ENCODE peak calls at places on chromosomes 3 and 15, in four cellular contexts. One of them, this sample, is unnamed.

GRCh38 chr3:149479621-149480325 is 5.3 kb downstream of the TM4SF4 start:
- DNase-seq in GM12878: no peak
- DNase-seq in GM12891: no peak
- DNase-seq in K562: no peak
- DNase-seq in this sample: no peak

GRCh38 chr3:171977860-171978259 is 61.5 kb upstream of the FNDC3B start:
- DNase-seq in GM12878: no peak
- DNase-seq in GM12891: no peak
- DNase-seq in K562: no peak
- DNase-seq in this sample: no peak

GRCh38 chr15:39391230-39391629 is 189.6 kb upstream of the THBS1 start:
- DNase-seq in GM12878: no peak
- DNase-seq in GM12891: no peak
- DNase-seq in K562: no peak
- DNase-seq in this sample: no peak

GRCh38 chr3:20055020-20055775 is 15.0 kb downstream of the KAT2B start:
- DNase-seq in GM12878: no peak
- DNase-seq in GM12891: no peak
- DNase-seq in K562: no peak
- DNase-seq in this sample: no peak

GRCh38 chr3:184785856-184786255 is 26.1 kb upstream of the VPS8 start:
- DNase-seq in GM12878: no peak
- DNase-seq in GM12891: no peak
- DNase-seq in K562: no peak
- DNase-seq in this sample: no peak

GRCh38 chr3:179336345-179336929 is 11.1 kb upstream of the MFN1 start:
- DNase-seq in GM12878: no peak
- DNase-seq in GM12891: no peak
- DNase-seq in K562: no peak
- DNase-seq in this sample: no peak

GRCh38 chr3:138726966-138727365 is 107.8 kb downstream of the PIK3CB start:
- DNase-seq in GM12878: no peak
- DNase-seq in GM12891: no peak
- DNase-seq in K562: no peak
- DNase-seq in this sample: no peak

GRCh38 chr3:175193815-175194518 is 334.8 kb downstream of the NAALADL2 start:
- DNase-seq in GM12878: peak
- DNase-seq in GM12891: no peak
- DNase-seq in K562: no peak
- DNase-seq in this sample: no peak

GRCh38 chr15:66999046-66999557 is 66.3 kb upstream of the SMAD3 start:
- DNase-seq in GM12878: no peak
- DNase-seq in GM12891: no peak
- DNase-seq in K562: no peak
- DNase-seq in this sample: no peak

GRCh38 chr15:73051402-73051810 is 857 bp upstream of the NEO1 start:
- DNase-seq in GM12878: no peak
- DNase-seq in GM12891: peak
- DNase-seq in K562: peak
- DNase-seq in this sample: no peak

GRCh38 chr3:23404241-23404640 is 201.1 kb downstream of the UBE2E2 start:
- DNase-seq in GM12878: no peak
- DNase-seq in GM12891: no peak
- DNase-seq in K562: no peak
- DNase-seq in this sample: no peak

GRCh38 chr15:67175643-67176071 is 78.8 kb downstream of the AAGAB start:
- DNase-seq in GM12878: peak
- DNase-seq in GM12891: no peak
- DNase-seq in K562: no peak
- DNase-seq in this sample: no peak

GRCh38 chr15:61916104-61916503 is 144.1 kb downstream of the VPS13C start:
- DNase-seq in GM12878: no peak
- DNase-seq in GM12891: no peak
- DNase-seq in K562: no peak
- DNase-seq in this sample: no peak

GRCh38 chr3:179446501-179446900 is 4.8 kb downstream of the GNB4 start:
- DNase-seq in GM12878: no peak
- DNase-seq in GM12891: no peak
- DNase-seq in K562: no peak
- DNase-seq in this sample: no peak

GRCh38 chr3:158770254-158771017 is 31.4 kb upstream of the MFSD1 start:
- DNase-seq in GM12878: no peak
- DNase-seq in GM12891: no peak
- DNase-seq in K562: peak
- DNase-seq in this sample: no peak

GRCh38 chr15:74988007-74988800 is 7.2 kb upstream of the SCAMP5 start:
- DNase-seq in GM12878: no peak
- DNase-seq in GM12891: no peak
- DNase-seq in K562: peak
- DNase-seq in this sample: no peak

GRCh38 chr3:72145506-72146380 is 360.8 kb upstream of the PROK2 start:
- DNase-seq in GM12878: no peak
- DNase-seq in GM12891: no peak
- DNase-seq in K562: no peak
- DNase-seq in this sample: no peak

GRCh38 chr15:68620721-68621528 is 42.1 kb downstream of the CORO2B start:
- DNase-seq in GM12878: no peak
- DNase-seq in GM12891: no peak
- DNase-seq in K562: no peak
- DNase-seq in this sample: no peak

GRCh38 chr15:78195735-78196201 is 38.6 kb downstream of the ACSBG1 start:
- DNase-seq in GM12878: no peak
- DNase-seq in GM12891: peak
- DNase-seq in K562: peak
- DNase-seq in this sample: peak

GRCh38 chr15:88613074-88613944 is 7.8 kb upstream of the AEN start:
- DNase-seq in GM12878: no peak
- DNase-seq in GM12891: no peak
- DNase-seq in K562: no peak
- DNase-seq in this sample: no peak

GRCh38 chr3:170356596-170357175 is 829 bp upstream of the SKIL start:
- DNase-seq in GM12878: no peak
- DNase-seq in GM12891: peak
- DNase-seq in K562: peak
- DNase-seq in this sample: peak

GRCh38 chr3:85560088-85560790 is 601.5 kb downstream of the CADM2 start:
- DNase-seq in GM12878: no peak
- DNase-seq in GM12891: no peak
- DNase-seq in K562: no peak
- DNase-seq in this sample: no peak

GRCh38 chr15:29935296-29936020 is 113.2 kb upstream of the TJP1 start:
- DNase-seq in GM12878: no peak
- DNase-seq in GM12891: no peak
- DNase-seq in K562: no peak
- DNase-seq in this sample: no peak

GRCh38 chr3:9793161-9793781 is 389 bp downstream of the ARPC4 start:
- DNase-seq in GM12878: no peak
- DNase-seq in GM12891: no peak
- DNase-seq in K562: peak
- DNase-seq in this sample: no peak

GRCh38 chr15:67343206-67343605 is 88.6 kb downstream of the IQCH start:
- DNase-seq in GM12878: no peak
- DNase-seq in GM12891: no peak
- DNase-seq in K562: no peak
- DNase-seq in this sample: no peak

GRCh38 chr3:112769624-112770023 is 77.0 kb downstream of the CD200R1L start:
- DNase-seq in GM12878: no peak
- DNase-seq in GM12891: no peak
- DNase-seq in K562: no peak
- DNase-seq in this sample: no peak

GRCh38 chr15:55998478-55998877 is 5.1 kb upstream of the NEDD4 start:
- DNase-seq in GM12878: no peak
- DNase-seq in GM12891: no peak
- DNase-seq in K562: no peak
- DNase-seq in this sample: no peak

GRCh38 chr15:55999635-56000034 is 6.2 kb upstream of the NEDD4 start:
- DNase-seq in GM12878: no peak
- DNase-seq in GM12891: no peak
- DNase-seq in K562: no peak
- DNase-seq in this sample: no peak

GRCh38 chr15:56001476-56002078 is 8.2 kb upstream of the NEDD4 start:
- DNase-seq in GM12878: no peak
- DNase-seq in GM12891: no peak
- DNase-seq in K562: no peak
- DNase-seq in this sample: no peak
- TF ChIP-seq TAF1 in GM12878: no peak
- TF ChIP-seq TAF1 in GM12891: no peak
- TF ChIP-seq TAF1 in K562: no peak
- TF ChIP-seq TAF1 in this sample: no peak

DNA sequence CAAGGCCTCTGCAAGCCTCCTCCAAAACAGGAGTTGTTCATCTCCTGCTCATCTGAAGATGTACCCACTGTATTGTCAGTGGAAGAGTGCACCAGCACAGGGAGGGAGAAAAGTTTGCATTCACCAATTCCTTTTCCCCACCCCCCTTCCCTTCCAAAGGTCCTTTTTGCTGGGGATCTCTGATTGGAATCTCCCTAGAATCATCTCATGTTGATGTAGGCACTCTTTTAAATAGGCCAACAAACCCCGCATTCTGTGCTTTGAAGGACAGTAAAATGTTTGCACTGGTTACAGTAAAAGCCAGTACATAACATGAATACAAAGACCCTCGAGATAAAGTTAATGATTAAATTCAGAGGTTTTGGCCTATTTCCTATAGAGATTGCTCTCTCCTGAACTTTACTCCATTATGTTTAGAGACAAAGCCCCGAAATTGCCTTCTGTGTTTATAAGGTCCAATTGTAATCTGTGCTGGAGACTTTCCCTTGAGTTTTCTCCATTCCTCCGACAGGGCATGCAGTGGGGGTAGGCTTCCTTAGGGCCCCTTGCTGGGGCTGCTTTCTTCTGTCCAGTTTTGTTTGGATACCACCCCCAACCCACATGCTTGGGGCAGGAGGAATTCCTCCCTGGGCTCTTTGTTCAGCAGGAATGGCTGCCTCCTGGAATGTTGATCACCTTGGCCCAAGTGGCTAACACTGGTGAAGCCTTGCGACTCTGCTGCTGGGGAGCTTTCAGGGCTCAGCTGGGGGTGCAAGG is 22.5 kb downstream of the TRIM71 start:
- DNase-seq in GM12878: no peak
- DNase-seq in GM12891: no peak
- DNase-seq in K562: no peak
- DNase-seq in this sample: no peak
- TF ChIP-seq POLR2AphosphoS5 in GM12878: no peak
- TF ChIP-seq POLR2AphosphoS5 in GM12891: no peak
- TF ChIP-seq POLR2AphosphoS5 in K562: no peak
- TF ChIP-seq POLR2AphosphoS5 in this sample: no peak

GRCh38 chr3:152595975-152596832 is 238.7 kb upstream of the P2RY1 start:
- DNase-seq in GM12878: peak
- DNase-seq in GM12891: peak
- DNase-seq in K562: peak
- DNase-seq in this sample: peak
- TF ChIP-seq TAF1 in GM12878: no peak
- TF ChIP-seq TAF1 in GM12891: no peak
- TF ChIP-seq TAF1 in K562: peak
- TF ChIP-seq TAF1 in this sample: no peak

DNA sequence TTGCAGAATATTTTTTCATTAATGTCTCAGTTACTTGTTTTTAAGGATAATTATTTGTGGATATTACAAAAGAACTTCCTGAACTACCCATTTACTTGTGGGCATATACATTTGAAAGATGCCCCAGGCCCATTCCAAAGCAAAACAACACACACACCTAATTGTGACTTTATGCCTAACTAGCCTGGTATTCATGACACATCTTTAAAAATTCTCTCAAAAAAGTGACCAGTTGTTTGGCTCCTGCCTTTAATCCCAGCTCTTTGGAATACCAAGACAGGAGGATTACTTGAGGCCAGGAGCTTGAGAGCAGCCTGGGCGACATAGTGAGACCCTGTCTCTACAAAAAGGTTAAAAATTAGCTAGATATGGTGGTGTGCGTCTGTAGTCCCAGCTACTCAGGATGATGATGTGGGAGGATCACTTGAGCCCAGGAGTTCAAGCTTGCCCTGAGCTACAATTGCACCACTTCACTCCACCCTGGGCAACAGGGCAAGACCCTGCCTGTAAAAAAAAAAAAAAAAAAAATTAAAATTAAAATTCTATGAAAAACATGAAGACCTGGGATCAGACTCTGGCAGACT is 51.7 kb upstream of the SLC4A7 start:
- DNase-seq in GM12878: no peak
- DNase-seq in GM12891: no peak
- DNase-seq in K562: no peak
- DNase-seq in this sample: no peak
- TF ChIP-seq POLR2AphosphoS5 in GM12878: no peak
- TF ChIP-seq POLR2AphosphoS5 in GM12891: no peak
- TF ChIP-seq POLR2AphosphoS5 in K562: no peak
- TF ChIP-seq POLR2AphosphoS5 in this sample: no peak

This sample was measured in GM12892.